ENCODE peak calls at places on chromosome 5, in eight cellular contexts. Y is esophagus squamous epithelium, S is A172, E is amniotic stem cell, G is renal cortical epithelial cell, I is Panc1, L is astrocyte of the spinal cord, J is AG20443. D is an unnamed sample.

GRCh38 chr5:80083115-80083890 is 48.2 kb downstream of the THBS4 start:
- DNase-seq in E (peak), I (peak), L (peak), S (peak), J (peak), G (peak), Y (no peak), D (peak)

GRCh38 chr5:172918421-172919371 is 40.5 kb upstream of the RPL26L1 start:
- DNase-seq in G (no peak), Y (no peak), E (no peak), L (no peak), I (no peak), J (no peak), S (no peak), D (peak)

GRCh38 chr5:126120939-126121338 is 302.3 kb upstream of the GRAMD2B start:
- DNase-seq in E (no peak), G (no peak), J (no peak), Y (no peak), I (no peak), L (no peak), S (no peak), D (no peak)

GRCh38 chr5:61322738-61323429 is 9.2 kb upstream of the ZSWIM6 start:
- DNase-seq in E (no peak), G (peak), L (no peak), S (peak), J (no peak), I (no peak), Y (no peak), D (no peak)

GRCh38 chr5:142434322-142434612 is 109.4 kb upstream of the SPRY4 start:
- DNase-seq in I (no peak), J (no peak), E (no peak), Y (no peak), S (no peak), L (no peak), G (no peak), D (no peak)

GRCh38 chr5:28398185-28398584 is 1359.8 kb upstream of the CDH9 start:
- DNase-seq in S (no peak), J (no peak), I (no peak), Y (no peak), E (no peak), G (no peak), L (no peak), D (no peak)

GRCh38 chr5:206406-206805 is 11.5 kb downstream of the CCDC127 start:
- DNase-seq in J (peak), E (no peak), G (no peak), Y (no peak), I (no peak), S (peak), L (peak), D (no peak)

GRCh38 chr5:178429156-178429468 is 161.1 kb downstream of the COL23A1 start:
- DNase-seq in L (no peak), Y (no peak), I (no peak), G (no peak), E (no peak), J (no peak), S (no peak), D (no peak)

GRCh38 chr5:178457471-178457870 is 132.7 kb downstream of the COL23A1 start:
- DNase-seq in L (no peak), E (no peak), Y (no peak), S (no peak), G (no peak), I (no peak), J (no peak), D (no peak)

GRCh38 chr5:1330847-1331831 is 13.8 kb downstream of the CLPTM1L start:
- DNase-seq in L (no peak), S (no peak), I (no peak), J (no peak), G (no peak), Y (no peak), E (no peak), D (no peak)

GRCh38 chr5:124661317-124662141 is 84.9 kb downstream of the ZNF608 start:
- DNase-seq in J (peak), Y (no peak), G (peak), I (no peak), S (peak), E (no peak), L (peak), D (no peak)

GRCh38 chr5:135269828-135270545 is 129.0 kb downstream of the MACROH2A1 start:
- DNase-seq in J (peak), I (no peak), S (peak), L (peak), Y (no peak), G (no peak), E (peak), D (no peak)

GRCh38 chr5:125410501-125411162 is 664.2 kb upstream of the ZNF608 start:
- DNase-seq in J (peak), G (peak), Y (no peak), L (peak), S (peak), I (no peak), E (no peak), D (no peak)

D was measured in activated CD8-positive, alpha-beta T cell treated with anti-CD3 and anti-CD28 coated beads, Interleukin-2, amount 10 ng/mL, durations not matched to agents 7 days and 5 days.